ENCODE peak calls at places on chromosomes 4 and X, in nine cellular contexts. One of them, this sample, is unnamed.

GRCh38 chr4:99947190-99947578 is 766 bp upstream of the DNAJB14 start:
- DNase-seq in HL-60: no peak
- DNase-seq in breast epithelium: no peak
- DNase-seq in HFF-Myc: no peak
- DNase-seq in kidney epithelial cell: no peak
- DNase-seq in fibroblast of lung: no peak
- DNase-seq in psoas muscle: no peak
- DNase-seq in kidney: no peak
- DNase-seq in nephron progenitor cell: no peak
- DNase-seq in this sample: no peak

GRCh38 chr4:106986486-106986885 is 49.6 kb downstream of the DKK2 start:
- DNase-seq in breast epithelium: no peak
- DNase-seq in fibroblast of lung: peak
- DNase-seq in psoas muscle: no peak
- DNase-seq in HL-60: no peak
- DNase-seq in nephron progenitor cell: no peak
- DNase-seq in HFF-Myc: peak
- DNase-seq in kidney: no peak
- DNase-seq in kidney epithelial cell: no peak
- DNase-seq in this sample: peak

GRCh38 chr4:156934259-156934635 is 37.4 kb downstream of the PDGFC start:
- DNase-seq in fibroblast of lung: no peak
- DNase-seq in nephron progenitor cell: no peak
- DNase-seq in kidney: no peak
- DNase-seq in HFF-Myc: no peak
- DNase-seq in kidney epithelial cell: no peak
- DNase-seq in HL-60: no peak
- DNase-seq in breast epithelium: no peak
- DNase-seq in psoas muscle: no peak
- DNase-seq in this sample: no peak

GRCh38 chrX:42739258-42739657 is 38.7 kb downstream of the PPP1R2C start:
- DNase-seq in nephron progenitor cell: no peak
- DNase-seq in HFF-Myc: no peak
- DNase-seq in kidney epithelial cell: no peak
- DNase-seq in breast epithelium: no peak
- DNase-seq in fibroblast of lung: no peak
- DNase-seq in kidney: no peak
- DNase-seq in psoas muscle: no peak
- DNase-seq in HL-60: peak
- DNase-seq in this sample: no peak

GRCh38 chr4:80197132-80197573 is at the start of gene PRDM8:
- DNase-seq in HL-60: no peak
- DNase-seq in HFF-Myc: no peak
- DNase-seq in breast epithelium: no peak
- DNase-seq in nephron progenitor cell: peak
- DNase-seq in kidney epithelial cell: no peak
- DNase-seq in kidney: peak
- DNase-seq in fibroblast of lung: no peak
- DNase-seq in psoas muscle: no peak
- DNase-seq in this sample: no peak

GRCh38 chr4:23945521-23946017 is 55.7 kb upstream of the PPARGC1A start:
- DNase-seq in psoas muscle: peak
- DNase-seq in nephron progenitor cell: no peak
- DNase-seq in HL-60: peak
- DNase-seq in breast epithelium: peak
- DNase-seq in HFF-Myc: peak
- DNase-seq in fibroblast of lung: peak
- DNase-seq in kidney: peak
- DNase-seq in kidney epithelial cell: peak
- DNase-seq in this sample: peak

GRCh38 chrX:63012574-63012973 is 338.6 kb downstream of the SPIN4 start:
- DNase-seq in kidney: no peak
- DNase-seq in nephron progenitor cell: no peak
- DNase-seq in HFF-Myc: no peak
- DNase-seq in breast epithelium: no peak
- DNase-seq in kidney epithelial cell: no peak
- DNase-seq in fibroblast of lung: no peak
- DNase-seq in HL-60: no peak
- DNase-seq in psoas muscle: no peak
- DNase-seq in this sample: no peak

GRCh38 chrX:155997436-155997835 is at the start of gene IL9R:
- DNase-seq in breast epithelium: no peak
- DNase-seq in HL-60: peak
- DNase-seq in kidney: no peak
- DNase-seq in psoas muscle: no peak
- DNase-seq in HFF-Myc: no peak
- DNase-seq in nephron progenitor cell: no peak
- DNase-seq in fibroblast of lung: no peak
- DNase-seq in kidney epithelial cell: no peak
- DNase-seq in this sample: no peak

GRCh38 chr4:1061747-1062146 is 50.3 kb downstream of the FGFRL1 start:
- DNase-seq in fibroblast of lung: no peak
- DNase-seq in kidney: no peak
- DNase-seq in psoas muscle: no peak
- DNase-seq in nephron progenitor cell: no peak
- DNase-seq in HL-60: no peak
- DNase-seq in breast epithelium: no peak
- DNase-seq in kidney epithelial cell: no peak
- DNase-seq in HFF-Myc: no peak
- DNase-seq in this sample: no peak

GRCh38 chr4:185880571-185880970 is 68.6 kb upstream of the SORBS2 start:
- DNase-seq in psoas muscle: no peak
- DNase-seq in breast epithelium: no peak
- DNase-seq in fibroblast of lung: no peak
- DNase-seq in nephron progenitor cell: no peak
- DNase-seq in kidney: no peak
- DNase-seq in HL-60: no peak
- DNase-seq in HFF-Myc: no peak
- DNase-seq in kidney epithelial cell: no peak
- DNase-seq in this sample: no peak

GRCh38 chr4:113645771-113646455 is 115.6 kb downstream of the CAMK2D start:
- DNase-seq in breast epithelium: no peak
- DNase-seq in psoas muscle: no peak
- DNase-seq in HFF-Myc: no peak
- DNase-seq in kidney epithelial cell: peak
- DNase-seq in fibroblast of lung: peak
- DNase-seq in HL-60: no peak
- DNase-seq in nephron progenitor cell: no peak
- DNase-seq in kidney: no peak
- DNase-seq in this sample: peak

GRCh38 chr4:159480826-159481225 is 377.9 kb downstream of the RAPGEF2 start:
- DNase-seq in breast epithelium: no peak
- DNase-seq in fibroblast of lung: no peak
- DNase-seq in nephron progenitor cell: no peak
- DNase-seq in HL-60: no peak
- DNase-seq in kidney epithelial cell: no peak
- DNase-seq in psoas muscle: no peak
- DNase-seq in HFF-Myc: no peak
- DNase-seq in kidney: no peak
- DNase-seq in this sample: no peak

GRCh38 chr4:8725071-8725841 is 132.7 kb downstream of the CPZ start:
- DNase-seq in breast epithelium: no peak
- DNase-seq in HFF-Myc: no peak
- DNase-seq in HL-60: no peak
- DNase-seq in psoas muscle: peak
- DNase-seq in kidney: peak
- DNase-seq in nephron progenitor cell: no peak
- DNase-seq in fibroblast of lung: no peak
- DNase-seq in kidney epithelial cell: no peak
- DNase-seq in this sample: no peak

GRCh38 chr4:139656614-139657486 is 8.8 kb upstream of the MGST2 start:
- DNase-seq in kidney: no peak
- DNase-seq in HL-60: peak
- DNase-seq in psoas muscle: peak
- DNase-seq in breast epithelium: peak
- DNase-seq in fibroblast of lung: peak
- DNase-seq in kidney epithelial cell: no peak
- DNase-seq in nephron progenitor cell: peak
- DNase-seq in HFF-Myc: no peak
- DNase-seq in this sample: peak

DNA sequence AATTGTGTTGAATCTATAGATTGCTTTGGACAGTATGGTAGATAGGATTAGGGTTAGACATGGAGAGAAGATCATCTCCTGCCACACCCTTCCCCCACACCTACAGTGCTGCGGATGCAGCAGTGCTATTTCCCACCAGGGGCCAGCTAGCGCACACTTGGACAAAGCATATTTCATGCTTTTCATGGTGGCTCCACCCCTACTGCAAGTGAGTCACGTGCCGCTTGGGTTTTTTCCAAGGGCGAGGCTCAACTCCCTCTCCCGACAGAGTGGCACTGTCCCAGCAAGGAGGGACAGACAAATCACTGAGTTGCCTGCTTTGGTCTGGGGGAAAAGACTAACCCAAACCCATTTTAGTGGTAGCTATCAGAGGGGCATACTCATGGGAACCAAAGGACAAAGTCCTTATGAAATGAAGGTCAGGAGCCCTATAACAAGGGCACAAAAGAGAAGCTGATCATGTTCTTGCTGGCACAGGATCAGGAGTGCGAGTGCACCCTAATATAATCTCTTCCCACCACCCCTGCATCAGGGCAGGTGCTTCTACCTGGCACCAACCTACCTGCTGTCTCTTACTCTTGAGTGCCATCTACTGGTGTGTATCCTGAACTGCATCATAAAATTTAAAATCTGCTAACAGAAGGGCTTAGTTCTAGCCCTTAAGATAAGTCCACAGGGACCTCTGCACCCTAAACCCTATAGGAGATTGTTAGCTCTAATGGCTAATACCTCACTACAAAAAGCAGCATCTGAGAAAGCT is 55.1 kb upstream of the PGAM4 start:
- DNase-seq in psoas muscle: no peak
- DNase-seq in HL-60: peak
- DNase-seq in kidney epithelial cell: no peak
- DNase-seq in HFF-Myc: no peak
- DNase-seq in fibroblast of lung: peak
- DNase-seq in kidney: no peak
- DNase-seq in nephron progenitor cell: no peak
- DNase-seq in breast epithelium: no peak
- DNase-seq in this sample: peak
- TF ChIP-seq CTCF in psoas muscle: peak
- TF ChIP-seq CTCF in HL-60: no peak
- TF ChIP-seq CTCF in kidney epithelial cell: peak
- TF ChIP-seq CTCF in HFF-Myc: peak
- TF ChIP-seq CTCF in fibroblast of lung: peak
- TF ChIP-seq CTCF in kidney: peak
- TF ChIP-seq CTCF in nephron progenitor cell: peak
- TF ChIP-seq CTCF in breast epithelium: no peak
- TF ChIP-seq CTCF in this sample: peak

GRCh38 chr4:81343046-81343445 is 128.0 kb upstream of the PRKG2 start:
- DNase-seq in psoas muscle: no peak
- DNase-seq in nephron progenitor cell: no peak
- DNase-seq in fibroblast of lung: peak
- DNase-seq in kidney epithelial cell: no peak
- DNase-seq in kidney: no peak
- DNase-seq in HL-60: no peak
- DNase-seq in breast epithelium: no peak
- DNase-seq in HFF-Myc: no peak
- DNase-seq in this sample: no peak

GRCh38 chr4:81335221-81335912 is 120.3 kb upstream of the PRKG2 start:
- DNase-seq in HFF-Myc: no peak
- DNase-seq in kidney epithelial cell: no peak
- DNase-seq in breast epithelium: no peak
- DNase-seq in psoas muscle: no peak
- DNase-seq in fibroblast of lung: no peak
- DNase-seq in HL-60: no peak
- DNase-seq in kidney: no peak
- DNase-seq in nephron progenitor cell: no peak
- DNase-seq in this sample: no peak

GRCh38 chr4:81337211-81337610 is 122.2 kb upstream of the PRKG2 start:
- DNase-seq in kidney epithelial cell: no peak
- DNase-seq in kidney: no peak
- DNase-seq in psoas muscle: no peak
- DNase-seq in HFF-Myc: no peak
- DNase-seq in breast epithelium: no peak
- DNase-seq in nephron progenitor cell: no peak
- DNase-seq in HL-60: no peak
- DNase-seq in fibroblast of lung: no peak
- DNase-seq in this sample: no peak
- TF ChIP-seq CTCF in kidney epithelial cell: no peak
- TF ChIP-seq CTCF in kidney: no peak
- TF ChIP-seq CTCF in psoas muscle: no peak
- TF ChIP-seq CTCF in HFF-Myc: no peak
- TF ChIP-seq CTCF in breast epithelium: no peak
- TF ChIP-seq CTCF in nephron progenitor cell: no peak
- TF ChIP-seq CTCF in HL-60: no peak
- TF ChIP-seq CTCF in fibroblast of lung: no peak
- TF ChIP-seq CTCF in this sample: no peak

DNA sequence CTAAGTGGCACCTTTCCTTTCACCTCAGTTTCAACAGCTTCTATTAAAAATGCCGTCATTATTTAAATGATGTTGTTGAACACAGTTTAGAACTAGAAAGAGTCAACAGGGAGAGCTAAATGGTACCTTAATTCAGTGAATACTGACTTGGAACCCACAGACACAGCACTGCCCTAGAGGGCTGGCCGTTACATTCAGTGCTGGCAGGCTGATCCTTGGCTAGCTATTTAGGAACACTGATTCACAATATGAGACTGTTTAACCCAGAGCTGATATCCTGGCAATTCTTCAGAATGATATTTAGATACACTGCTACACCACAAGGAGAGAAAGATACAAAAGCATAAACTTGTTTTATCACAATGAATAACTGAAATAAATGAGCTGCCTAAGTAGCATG is 12.7 kb upstream of the NAAA start:
- DNase-seq in nephron progenitor cell: no peak
- DNase-seq in breast epithelium: no peak
- DNase-seq in HFF-Myc: no peak
- DNase-seq in fibroblast of lung: no peak
- DNase-seq in kidney: no peak
- DNase-seq in psoas muscle: no peak
- DNase-seq in kidney epithelial cell: no peak
- DNase-seq in HL-60: no peak
- DNase-seq in this sample: no peak
- TF ChIP-seq CTCF in nephron progenitor cell: no peak
- TF ChIP-seq CTCF in breast epithelium: no peak
- TF ChIP-seq CTCF in HFF-Myc: no peak
- TF ChIP-seq CTCF in fibroblast of lung: no peak
- TF ChIP-seq CTCF in kidney: no peak
- TF ChIP-seq CTCF in psoas muscle: no peak
- TF ChIP-seq CTCF in kidney epithelial cell: no peak
- TF ChIP-seq CTCF in HL-60: no peak
- TF ChIP-seq CTCF in this sample: no peak

GRCh38 chrX:56783450-56783831 is 54.4 kb downstream of the NBDY start:
- DNase-seq in kidney epithelial cell: no peak
- DNase-seq in kidney: peak
- DNase-seq in nephron progenitor cell: peak
- DNase-seq in breast epithelium: peak
- DNase-seq in HL-60: peak
- DNase-seq in HFF-Myc: no peak
- DNase-seq in fibroblast of lung: no peak
- DNase-seq in psoas muscle: peak
- DNase-seq in this sample: peak
- TF ChIP-seq CTCF in kidney epithelial cell: no peak
- TF ChIP-seq CTCF in kidney: no peak
- TF ChIP-seq CTCF in nephron progenitor cell: no peak
- TF ChIP-seq CTCF in breast epithelium: peak
- TF ChIP-seq CTCF in HL-60: no peak
- TF ChIP-seq CTCF in HFF-Myc: no peak
- TF ChIP-seq CTCF in fibroblast of lung: no peak
- TF ChIP-seq CTCF in psoas muscle: peak
- TF ChIP-seq CTCF in this sample: peak